ENCODE peak calls at places on chromosome 18, in nine cellular contexts. R is body of pancreas; I is keratinocyte; O is NCI-H748 treated with DMSO at 0.1 percent for 48 hours; S is T follicular helper cell; N is AG09319; V is fibroblast of lung; X is activated CD8-positive, alpha-beta memory T cell treated with anti-CD3 and anti-CD28 coated beads for 24 hours; P is pulmonary artery endothelial cell. W is an unnamed sample.
A peak's percentile ranks its signal among the peaks of the same experiment; 100 is the strongest.

GRCh38 chr18:9405977-9406376 is 69.3 kb upstream of the RALBP1 start:
- DNase-seq in R (no peak), I (no peak), O (no peak), S (no peak), N (no peak), V (no peak), X (no peak), P (no peak), W (no peak)

GRCh38 chr18:50967714-50968661 is at the start of gene ELAC1:
- DNase-seq in R (peak; percentile 79), I (no peak), O (peak; percentile 52), S (peak; percentile 29), N (peak; percentile 53), V (peak; percentile 83), X (peak; percentile 86), P (peak; percentile 35), W (peak; percentile 77)

GRCh38 chr18:48946329-48946835 is 4.4 kb downstream of the SMAD7 start:
- DNase-seq in R (peak; percentile 36), I (no peak), O (peak; percentile 86), S (no peak), N (no peak), V (peak; percentile 46), X (no peak), P (no peak), W (no peak)

GRCh38 chr18:48057018-48057417 is 126.6 kb upstream of the SMAD2 start:
- DNase-seq in R (no peak), I (no peak), O (no peak), S (no peak), N (no peak), V (no peak), X (no peak), P (no peak), W (no peak)

GRCh38 chr18:48488388-48488850 is 50.4 kb upstream of the CTIF start:
- DNase-seq in R (peak; percentile 89), I (peak; percentile 28), O (no peak), S (no peak), N (peak; percentile 54), V (peak; percentile 73), X (no peak), P (peak; percentile 92), W (no peak)

GRCh38 chr18:37442477-37442876 is 123.1 kb downstream of the CELF4 start:
- DNase-seq in R (peak; percentile 18), I (no peak), O (no peak), S (no peak), N (no peak), V (no peak), X (no peak), P (no peak), W (no peak)

GRCh38 chr18:75533954-75534353 is 106.5 kb upstream of the SMIM21 start:
- DNase-seq in R (no peak), I (no peak), O (no peak), S (no peak), N (no peak), V (peak; percentile 15), X (no peak), P (no peak), W (no peak)

GRCh38 chr18:56246912-56247311 is 391.5 kb downstream of the TXNL1 start:
- DNase-seq in R (peak; percentile 8), I (no peak), O (no peak), S (no peak), N (no peak), V (peak; percentile 11), X (no peak), P (no peak), W (no peak)

GRCh38 chr18:50011813-50012445 is 183.0 kb downstream of the MYO5B start:
- DNase-seq in R (no peak), I (no peak), O (no peak), S (no peak), N (peak; percentile 22), V (peak; percentile 62), X (no peak), P (no peak), W (no peak)

GRCh38 chr18:11260963-11261441 is 111.6 kb upstream of the PIEZO2 start:
- DNase-seq in R (no peak), I (no peak), O (no peak), S (no peak), N (no peak), V (no peak), X (no peak), P (no peak), W (no peak)

GRCh38 chr18:54358495-54358793 is 738 bp downstream of the C18orf54 start:
- DNase-seq in R (no peak), I (no peak), O (no peak), S (no peak), N (no peak), V (peak; percentile 39), X (no peak), P (no peak), W (no peak)

GRCh38 chr18:3998698-3999333 is 456.3 kb downstream of the DLGAP1 start:
- DNase-seq in R (peak; percentile 42), I (no peak), O (peak; percentile 7), S (no peak), N (no peak), V (peak; percentile 80), X (no peak), P (peak; percentile 20), W (no peak)

GRCh38 chr18:75127143-75128021 is 81.6 kb downstream of the PTGR3 start:
- DNase-seq in R (no peak), I (no peak), O (no peak), S (no peak), N (no peak), V (no peak), X (no peak), P (no peak), W (no peak)

GRCh38 chr18:49510393-49511115 is 23.5 kb upstream of the C18orf32 start:
- DNase-seq in R (peak; percentile 48), I (no peak), O (peak; percentile 66), S (peak; percentile 35), N (no peak), V (peak; percentile 64), X (peak; percentile 74), P (no peak), W (peak; percentile 11)

GRCh38 chr18:55587341-55588000 is 521 bp downstream of the TCF4 start:
- DNase-seq in R (no peak), I (no peak), O (peak; percentile 63), S (no peak), N (no peak), V (peak; percentile 71), X (no peak), P (no peak), W (no peak)

GRCh38 chr18:79982736-79983135 is 5.6 kb downstream of the TXNL4A start:
- DNase-seq in R (peak; percentile 32), I (no peak), O (no peak), S (no peak), N (no peak), V (peak; percentile 30), X (no peak), P (no peak), W (no peak)

GRCh38 chr18:78730564-78731422 is 248.8 kb upstream of the SALL3 start:
- DNase-seq in R (no peak), I (no peak), O (no peak), S (no peak), N (no peak), V (no peak), X (no peak), P (no peak), W (no peak)

GRCh38 chr18:50879302-50880107 is 587 bp downstream of the ME2 start:
- DNase-seq in R (peak; percentile 39), I (no peak), O (no peak), S (no peak), N (no peak), V (peak; percentile 62), X (no peak), P (no peak), W (no peak)

GRCh38 chr18:77305676-77306075 is 56.0 kb downstream of the GALR1 start:
- DNase-seq in R (no peak), I (no peak), O (no peak), S (no peak), N (no peak), V (no peak), X (no peak), P (no peak), W (no peak)

GRCh38 chr18:23825978-23826405 is 136.7 kb downstream of the LAMA3 start:
- DNase-seq in R (peak; percentile 51), I (no peak), O (no peak), S (no peak), N (peak; percentile 53), V (peak; percentile 85), X (no peak), P (peak; percentile 74), W (no peak)

GRCh38 chr18:26655010-26655613 is 106.8 kb upstream of the KCTD1 start:
- DNase-seq in R (no peak), I (no peak), O (peak; percentile 52), S (no peak), N (no peak), V (peak; percentile 19), X (no peak), P (no peak), W (no peak)

GRCh38 chr18:460302-460701 is 40.2 kb downstream of the COLEC12 start:
- DNase-seq in R (no peak), I (no peak), O (no peak), S (no peak), N (no peak), V (no peak), X (no peak), P (no peak), W (no peak)

GRCh38 chr18:21439453-21439852 is 161.1 kb downstream of the ESCO1 start:
- DNase-seq in R (no peak), I (peak; percentile 19), O (no peak), S (no peak), N (peak; percentile 39), V (peak; percentile 68), X (no peak), P (no peak), W (no peak)

GRCh38 chr18:3262234-3263171 is 570 bp downstream of the MYL12B start:
- DNase-seq in R (no peak), I (no peak), O (no peak), S (peak; percentile 30), N (no peak), V (no peak), X (no peak), P (no peak), W (peak; percentile 34)

GRCh38 chr18:11972371-11973174 is 8.7 kb upstream of the IMPA2 start:
- DNase-seq in R (no peak), I (no peak), O (no peak), S (no peak), N (no peak), V (no peak), X (no peak), P (no peak), W (no peak)

GRCh38 chr18:45168883-45169585 is 446.2 kb upstream of the SLC14A2 start:
- DNase-seq in R (no peak), I (peak; percentile 80), O (no peak), S (no peak), N (peak; percentile 57), V (peak; percentile 92), X (no peak), P (no peak), W (no peak)

GRCh38 chr18:9910709-9911108 is 3.1 kb upstream of the VAPA start:
- DNase-seq in R (peak; percentile 18), I (no peak), O (no peak), S (no peak), N (no peak), V (no peak), X (no peak), P (no peak), W (no peak)

GRCh38 chr18:66280470-66280869 is 323.4 kb downstream of the CDH19 start:
- DNase-seq in R (no peak), I (no peak), O (no peak), S (no peak), N (no peak), V (no peak), X (no peak), P (no peak), W (no peak)

GRCh38 chr18:26804474-26804873 is 61.0 kb downstream of the AQP4 start:
- DNase-seq in R (peak; percentile 13), I (no peak), O (no peak), S (no peak), N (no peak), V (no peak), X (no peak), P (no peak), W (no peak)

GRCh38 chr18:62452280-62452824 is 70.5 kb upstream of the ZCCHC2 start:
- DNase-seq in R (peak; percentile 17), I (no peak), O (no peak), S (no peak), N (no peak), V (no peak), X (no peak), P (no peak), W (no peak)

GRCh38 chr18:41674466-41674865 is 280.6 kb upstream of the PIK3C3 start:
- DNase-seq in R (no peak), I (no peak), O (no peak), S (no peak), N (no peak), V (no peak), X (no peak), P (no peak), W (no peak)